ENCODE peak calls at places on chromosomes 6 and 20, in four cellular contexts. X, E, G and A are unnamed samples.

GRCh38 chr6:107618672-107619071 is 128.8 kb downstream of the SOBP start:
- DNase-seq in X (no peak), G (no peak), E (peak), A (no peak)

GRCh38 chr20:17610566-17611289 is 40.9 kb downstream of the DSTN start:
- DNase-seq in G (no peak), E (peak), X (peak), A (no peak)

GRCh38 chr6:130676077-130676772 is 151.0 kb upstream of the SMLR1 start:
- DNase-seq in G (peak), E (no peak), X (no peak), A (peak)

GRCh38 chr20:50519036-50519780 is 9.0 kb downstream of the PTPN1 start:
- DNase-seq in X (no peak), E (peak), G (no peak), A (no peak)

GRCh38 chr6:69423785-69424184 is 373.0 kb downstream of the LMBRD1 start:
- DNase-seq in G (no peak), X (no peak), E (no peak), A (no peak)

GRCh38 chr6:32637883-32638282 is 677 bp downstream of the HLA-DQA1 start:
- DNase-seq in E (no peak), G (no peak), X (no peak), A (no peak)

GRCh38 chr6:48474136-48474535 is 363.1 kb upstream of the PTCHD4 start:
- DNase-seq in E (no peak), X (no peak), G (no peak), A (no peak)

GRCh38 chr6:37209461-37210205 is 39.7 kb downstream of the PIM1 start:
- DNase-seq in G (no peak), X (no peak), E (peak), A (no peak)

GRCh38 chr20:45300961-45301360 is 5.7 kb upstream of the RBPJL start:
- DNase-seq in G (no peak), X (no peak), E (no peak), A (peak)

GRCh38 chr6:33882154-33882553 is 78.4 kb upstream of the MLN start:
- DNase-seq in G (peak), X (no peak), E (no peak), A (no peak)

GRCh38 chr6:99613398-99613704 is 6.7 kb downstream of the PRDM13 start:
- DNase-seq in X (no peak), E (no peak), G (no peak), A (peak)

GRCh38 chr6:121748850-121749249 is 313.4 kb downstream of the GJA1 start:
- DNase-seq in X (no peak), E (no peak), G (no peak), A (no peak)

GRCh38 chr6:84218091-84218490 is 9.4 kb downstream of the CEP162 start:
- DNase-seq in X (no peak), G (no peak), E (no peak), A (no peak)

GRCh38 chr20:20491110-20491783 is 123.3 kb downstream of the INSM1 start:
- DNase-seq in G (no peak), E (no peak), X (no peak), A (no peak)

GRCh38 chr6:6661684-6662083 is 73.2 kb downstream of the LY86 start:
- DNase-seq in E (no peak), G (no peak), X (no peak), A (no peak)

GRCh38 chr20:45993197-45993951 is 15.3 kb upstream of the MMP9 start:
- DNase-seq in X (peak), G (no peak), E (no peak), A (no peak)

GRCh38 chr6:1600764-1601615 is 8.7 kb upstream of the FOXC1 start:
- DNase-seq in E (no peak), X (no peak), G (no peak), A (no peak)

GRCh38 chr6:39446909-39447308 is 124.4 kb upstream of the KCNK16 start:
- DNase-seq in G (no peak), X (no peak), E (no peak), A (no peak)

GRCh38 chr6:31689249-31690110 is 8.6 kb upstream of the LY6G5C start:
- DNase-seq in G (no peak), E (no peak), X (no peak), A (peak)

GRCh38 chr6:38753707-38754106 is 38.6 kb downstream of the DNAH8 start:
- DNase-seq in X (no peak), E (no peak), G (no peak), A (no peak)

GRCh38 chr6:144334150-144334708 is 49.1 kb downstream of the UTRN start:
- DNase-seq in G (no peak), X (peak), E (peak), A (no peak)

GRCh38 chr20:58854638-58855471 is 2.3 kb downstream of the GNAS start:
- DNase-seq in E (no peak), G (no peak), X (no peak), A (no peak)

GRCh38 chr20:40802886-40803285 is 113.8 kb upstream of the MAFB start:
- DNase-seq in G (no peak), E (no peak), X (no peak), A (no peak)

GRCh38 chr6:113967777-113968176 is 3.2 kb downstream of the HDAC2 start:
- DNase-seq in E (no peak), G (no peak), X (no peak), A (no peak)

GRCh38 chr6:44920952-44921491 is 407.1 kb upstream of the RUNX2 start:
- DNase-seq in G (no peak), E (no peak), X (no peak), A (no peak)

GRCh38 chr6:107621216-107621940 is 131.5 kb downstream of the SOBP start:
- DNase-seq in E (no peak), X (no peak), G (no peak), A (no peak)

GRCh38 chr6:148885154-148885870 is 138.5 kb downstream of the UST start:
- DNase-seq in E (no peak), X (no peak), G (no peak), A (no peak)

GRCh38 chr20:57326667-57327455 is 2.7 kb upstream of the SPO11 start:
- DNase-seq in G (no peak), X (no peak), E (no peak), A (no peak)

GRCh38 chr20:35339007-35339406 is 46.8 kb upstream of the FAM83C start:
- DNase-seq in E (no peak), X (no peak), G (no peak), A (no peak)

GRCh38 chr20:24647713-24648112 is 178.3 kb downstream of the SYNDIG1 start:
- DNase-seq in G (no peak), X (no peak), E (no peak), A (peak)

GRCh38 chr6:161139766-161140553 is 133.9 kb downstream of the AGPAT4 start:
- DNase-seq in E (no peak), G (no peak), X (no peak), A (no peak)

GRCh38 chr20:10061641-10062040 is 26.9 kb downstream of the ANKEF1 start:
- DNase-seq in G (no peak), X (no peak), E (no peak), A (no peak)

GRCh38 chr6:160519603-160520042 is 144.5 kb downstream of the LPA start:
- DNase-seq in E (no peak), X (no peak), G (no peak), A (no peak)

GRCh38 chr6:169223006-169223405 is 30.6 kb downstream of the THBS2 start:
- DNase-seq in E (no peak), G (no peak), X (no peak), A (no peak)

GRCh38 chr20:44394520-44395182 is 39.2 kb downstream of the HNF4A start:
- DNase-seq in G (no peak), X (no peak), E (no peak), A (no peak)

DNA sequence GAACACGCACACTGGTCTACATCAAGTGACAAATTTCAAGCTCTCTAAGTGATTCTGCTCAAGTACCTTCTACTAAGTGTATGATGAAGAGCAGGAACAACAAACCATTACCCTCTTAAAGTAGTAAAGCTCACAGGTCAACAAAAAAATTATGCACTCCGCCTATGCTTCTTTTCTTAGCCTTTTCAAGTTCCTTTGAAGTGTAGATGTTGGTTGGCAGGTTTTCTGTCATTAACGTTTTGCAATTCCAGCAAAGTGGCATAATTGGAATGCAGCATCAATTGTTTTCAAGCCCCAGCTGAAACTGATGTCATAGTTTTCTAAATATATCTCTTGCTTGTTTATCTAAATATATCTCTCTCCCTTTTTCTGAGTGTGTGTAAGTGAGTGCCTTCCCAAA is 396.9 kb upstream of the EYS start:
- DNase-seq in X (no peak), G (no peak), E (no peak), A (no peak)
- H3K27ac ChIP-seq in X (no peak), G (no peak), E (no peak), A (no peak)

DNA sequence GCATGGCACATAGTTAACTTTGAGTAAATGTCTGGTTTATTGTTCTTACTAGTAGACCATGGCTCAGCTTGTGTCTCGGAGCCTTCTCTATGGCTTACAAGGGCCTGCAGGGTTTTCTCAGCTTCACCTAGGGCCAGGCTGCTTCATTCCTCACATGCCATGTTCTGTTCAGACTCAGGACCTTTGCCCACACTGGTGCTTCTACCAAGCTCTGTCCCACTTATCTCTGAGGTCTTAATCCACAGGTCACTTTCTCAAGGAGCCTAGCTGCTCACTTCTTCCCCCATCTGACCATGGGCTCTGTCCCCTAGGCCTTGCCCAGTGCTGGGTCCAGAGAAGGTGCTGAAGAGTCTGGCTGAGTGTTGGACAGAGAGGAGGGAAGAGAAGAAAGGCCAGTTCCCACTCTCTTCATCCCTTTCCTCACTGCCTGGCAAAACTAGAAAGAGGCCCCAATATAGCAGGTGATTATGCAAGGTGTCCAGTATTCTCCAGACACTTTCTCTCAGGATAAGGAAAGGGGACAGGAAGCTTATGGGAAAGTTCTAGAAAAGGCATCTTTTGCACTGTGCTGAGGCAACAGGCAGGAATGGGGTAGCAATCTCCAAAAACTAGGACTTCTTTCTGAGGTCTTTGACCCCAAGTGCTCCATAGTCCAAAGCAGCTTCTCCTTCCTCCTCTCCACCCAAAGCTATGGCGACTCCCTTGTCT is 40.0 kb downstream of the COX4I2 start:
- DNase-seq in X (no peak), G (no peak), E (no peak), A (no peak)
- H3K27ac ChIP-seq in X (peak), G (no peak), E (peak), A (peak)

GRCh38 chr20:48695255-48695654 is 132.5 kb downstream of the PREX1 start:
- DNase-seq in X (peak), E (no peak), G (no peak), A (no peak)
- H3K27ac ChIP-seq in X (no peak), E (no peak), G (no peak), A (no peak)

GRCh38 chr6:136012198-136012884 is 160.8 kb downstream of the PDE7B start:
- DNase-seq in X (no peak), E (no peak), G (no peak), A (no peak)
- H3K27ac ChIP-seq in X (no peak), E (no peak), G (no peak), A (no peak)